ENCODE peak calls at places on chromosomes 2 and 18, in four cellular contexts. W is fibroblast of mammary gland; L is stimulated activated CD4-positive, alpha-beta T cell treated with anti-CD3 and anti-CD28 coated beads, Interleukin-1b, Interleukin-23, amount 100 ng/mL, for 48 hours; R is HFFc6. I is an unnamed sample.

GRCh38 chr2:209334188-209335017 is 89.4 kb upstream of the MAP2 start:
- DNase-seq in W (peak), R (peak), L (peak), I (peak)

GRCh38 chr18:21109936-21110666 is 1.5 kb downstream of the ROCK1 start:
- DNase-seq in R (peak), L (no peak), W (peak), I (no peak)

GRCh38 chr2:65228249-65228750 is 669 bp downstream of the ACTR2 start:
- DNase-seq in W (peak), R (peak), L (peak), I (no peak)

GRCh38 chr2:227460833-227461232 is 11.1 kb upstream of the AGFG1 start:
- DNase-seq in W (peak), L (peak), R (peak), I (no peak)

GRCh38 chr2:119223521-119224390 is at the start of gene STEAP3:
- DNase-seq in L (no peak), W (peak), R (peak), I (no peak)

GRCh38 chr2:40281021-40281940 is 170.6 kb downstream of the SLC8A1 start:
- DNase-seq in L (no peak), R (peak), W (peak), I (peak)

GRCh38 chr18:78980777-78981651 is 1.4 kb downstream of the SALL3 start:
- DNase-seq in W (no peak), R (no peak), L (no peak), I (no peak)

GRCh38 chr2:198757069-198757468 is 700.7 kb downstream of the SATB2 start:
- DNase-seq in W (no peak), L (no peak), R (no peak), I (no peak)

GRCh38 chr2:234158812-234159211 is 108.3 kb downstream of the SPP2 start:
- DNase-seq in L (no peak), R (peak), W (peak), I (no peak)

GRCh38 chr2:189799531-189799930 is 15.3 kb downstream of the PMS1 start:
- DNase-seq in L (no peak), W (peak), R (peak), I (peak)

GRCh38 chr2:173359231-173359630 is 4.6 kb downstream of the CDCA7 start:
- DNase-seq in R (no peak), W (no peak), L (no peak), I (no peak)

GRCh38 chr2:149040451-149040850 is 2.0 kb downstream of the LYPD6B start:
- DNase-seq in L (peak), R (no peak), W (peak), I (no peak)

GRCh38 chr2:55223958-55224760 is 7.9 kb downstream of the CLHC1 start:
- DNase-seq in W (no peak), R (no peak), L (no peak), I (no peak)

I was measured in HS-5.